ENCODE peak calls at places on chromosomes 7 and 10, in ten cellular contexts. Y, I, Z, F, C, P, K, D, N and M are unnamed samples. For H3K9me3, the result is how much of the 10 kb centered on the place peaks cover.

GRCh38 chr10:66782144-66782543 is 143.7 kb upstream of the LRRTM3 start:
- DNase-seq in Y (no peak), I (no peak), Z (no peak), F (no peak), C (no peak), P (no peak), K (no peak), D (no peak), N (no peak), M (no peak)

GRCh38 chr7:57177856-57178767 is 45.9 kb upstream of the ZNF479 start:
- DNase-seq in Y (no peak), I (no peak), Z (no peak), F (no peak), C (no peak), P (no peak), K (no peak), D (no peak), N (no peak), M (no peak)

GRCh38 chr7:27875832-27876231 is 135.9 kb downstream of the TAX1BP1 start:
- DNase-seq in Y (no peak), I (no peak), Z (no peak), F (no peak), C (no peak), P (no peak), K (no peak), D (no peak), N (no peak), M (no peak)

GRCh38 chr7:92135100-92135429 is 788 bp upstream of the CYP51A1 start:
- DNase-seq in Y (peak), I (no peak), Z (no peak), F (no peak), C (no peak), P (peak), K (no peak), D (no peak), N (peak), M (peak)

GRCh38 chr10:99711129-99711719 is 20.7 kb downstream of the COX15 start:
- DNase-seq in Y (peak), I (peak), Z (no peak), F (peak), C (no peak), P (peak), K (no peak), D (no peak), N (peak), M (peak)

GRCh38 chr7:8261711-8262695 is at the start of gene ICA1:
- DNase-seq in Y (peak), I (peak), Z (no peak), F (no peak), C (peak), P (peak), K (no peak), D (peak), N (peak), M (peak)

GRCh38 chr10:132515811-132516726 is 21.5 kb upstream of the INPP5A start:
- DNase-seq in Y (no peak), I (no peak), Z (no peak), F (no peak), C (no peak), P (peak), K (no peak), D (no peak), N (no peak), M (no peak)

GRCh38 chr10:17273403-17273802 is 45.4 kb downstream of the VIM start:
- DNase-seq in Y (no peak), I (no peak), Z (no peak), F (peak), C (no peak), P (no peak), K (no peak), D (no peak), N (no peak), M (no peak)

GRCh38 chr10:65323802-65324201 is 1602.0 kb upstream of the LRRTM3 start:
- DNase-seq in Y (no peak), I (no peak), Z (no peak), F (no peak), C (no peak), P (no peak), K (no peak), D (no peak), N (no peak), M (no peak)

GRCh38 chr7:143391462-143392404 is 10.6 kb downstream of the ZYX start:
- DNase-seq in Y (peak), I (no peak), Z (no peak), F (peak), C (peak), P (peak), K (peak), D (peak), N (no peak), M (peak)

GRCh38 chr10:29811751-29812427 is 177.1 kb upstream of the SVIL start:
- DNase-seq in Y (peak), I (peak), Z (peak), F (peak), C (peak), P (no peak), K (peak), D (no peak), N (peak), M (no peak)

GRCh38 chr10:30984563-30985328 is 46.9 kb downstream of the ZNF438 start:
- DNase-seq in Y (no peak), I (no peak), Z (no peak), F (no peak), C (no peak), P (no peak), K (no peak), D (no peak), N (no peak), M (no peak)

GRCh38 chr7:20745716-20746115 is 41.0 kb downstream of the SP8 start:
- DNase-seq in Y (no peak), I (no peak), Z (no peak), F (no peak), C (no peak), P (no peak), K (no peak), D (no peak), N (no peak), M (no peak)

GRCh38 chr10:3495281-3495680 is 289.7 kb downstream of the KLF6 start:
- DNase-seq in Y (no peak), I (no peak), Z (no peak), F (no peak), C (no peak), P (no peak), K (no peak), D (no peak), N (no peak), M (no peak)

GRCh38 chr7:63071396-63071795 is 927.3 kb upstream of the ZNF722 start:
- DNase-seq in Y (no peak), I (no peak), Z (no peak), F (no peak), C (no peak), P (peak), K (no peak), D (no peak), N (no peak), M (no peak)

GRCh38 chr7:63073286-63073685 is 925.4 kb upstream of the ZNF722 start:
- DNase-seq in Y (no peak), I (no peak), Z (no peak), F (no peak), C (no peak), P (no peak), K (no peak), D (no peak), N (no peak), M (no peak)

GRCh38 chr7:63070696-63071095 is 928.0 kb upstream of the ZNF722 start:
- DNase-seq in Y (no peak), I (no peak), Z (no peak), F (no peak), C (no peak), P (peak), K (no peak), D (no peak), N (no peak), M (no peak)

GRCh38 chr7:63072806-63073205 is 925.8 kb upstream of the ZNF722 start:
- DNase-seq in Y (no peak), I (no peak), Z (no peak), F (no peak), C (no peak), P (peak), K (no peak), D (no peak), N (no peak), M (no peak)

DNA sequence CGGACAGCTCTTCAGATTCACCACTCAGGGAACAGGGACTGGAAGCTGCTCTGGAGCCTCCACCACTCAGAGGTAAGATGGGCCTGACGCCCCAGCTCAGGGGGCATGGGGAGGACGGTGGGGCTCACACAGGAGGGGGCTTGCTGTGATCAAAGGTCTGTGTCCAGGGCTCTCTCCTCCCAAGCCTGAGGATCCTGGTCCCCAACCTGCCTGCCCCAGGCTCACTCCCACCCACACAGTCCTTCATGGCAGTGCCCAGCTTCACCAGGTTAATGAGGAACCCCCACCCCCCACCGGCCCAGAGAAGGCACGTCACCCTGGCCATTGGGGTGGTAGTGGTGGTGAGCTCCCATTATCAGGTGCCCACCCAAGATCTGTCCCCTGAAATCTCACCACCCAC is 926.7 kb upstream of the ZNF722 start:
- DNase-seq in Y (no peak), I (no peak), Z (no peak), F (no peak), C (no peak), P (peak), K (no peak), D (no peak), N (no peak), M (no peak)
- H3K9me3 ChIP-seq in Y (under half), I (under half), Z (under half), F (under half), C (under half), P (under half), K (under half), D (half or more), N (under half), M (under half)

GRCh38 chr10:46035923-46036849 is 5.8 kb upstream of the NCOA4 start:
- DNase-seq in Y (no peak), I (no peak), Z (no peak), F (no peak), C (no peak), P (no peak), K (no peak), D (no peak), N (no peak), M (no peak)

GRCh38 chr10:46030091-46030937 is at the start of gene NCOA4:
- DNase-seq in Y (peak), I (peak), Z (peak), F (peak), C (peak), P (peak), K (peak), D (peak), N (peak), M (peak)

GRCh38 chr10:46031648-46032532 is 1.5 kb upstream of the NCOA4 start:
- DNase-seq in Y (no peak), I (no peak), Z (no peak), F (no peak), C (no peak), P (no peak), K (no peak), D (no peak), N (no peak), M (no peak)

GRCh38 chr10:46037107-46037900 is 6.9 kb upstream of the NCOA4 start:
- DNase-seq in Y (no peak), I (no peak), Z (no peak), F (no peak), C (no peak), P (no peak), K (no peak), D (no peak), N (no peak), M (no peak)

DNA sequence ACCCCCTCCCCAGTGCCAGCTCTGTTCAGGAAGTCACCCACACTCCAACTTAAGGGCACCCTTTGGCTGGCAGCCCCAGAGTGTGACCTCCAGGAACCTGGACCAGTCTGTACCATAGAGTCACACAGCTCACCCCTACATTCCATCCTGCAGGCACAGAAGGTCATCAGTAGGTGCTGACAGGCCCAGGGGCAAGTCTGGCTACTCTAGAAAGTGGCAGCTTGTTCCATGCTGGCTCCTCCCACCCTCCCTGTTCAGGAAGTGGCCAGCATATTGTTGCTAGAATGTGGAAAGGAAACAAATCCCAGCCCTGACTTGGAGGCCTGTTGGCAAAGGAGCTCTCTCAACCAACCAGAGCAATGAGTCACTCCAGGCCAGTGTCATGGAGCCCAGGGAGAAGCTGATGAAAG is 3.2 kb upstream of the NCOA4 start:
- DNase-seq in Y (no peak), I (no peak), Z (no peak), F (peak), C (no peak), P (no peak), K (no peak), D (no peak), N (no peak), M (no peak)
- H3K9me3 ChIP-seq in Y (under half), I (under half), Z (under half), F (under half), C (under half), P (under half), K (under half), D (under half), N (under half), M (under half)

DNA sequence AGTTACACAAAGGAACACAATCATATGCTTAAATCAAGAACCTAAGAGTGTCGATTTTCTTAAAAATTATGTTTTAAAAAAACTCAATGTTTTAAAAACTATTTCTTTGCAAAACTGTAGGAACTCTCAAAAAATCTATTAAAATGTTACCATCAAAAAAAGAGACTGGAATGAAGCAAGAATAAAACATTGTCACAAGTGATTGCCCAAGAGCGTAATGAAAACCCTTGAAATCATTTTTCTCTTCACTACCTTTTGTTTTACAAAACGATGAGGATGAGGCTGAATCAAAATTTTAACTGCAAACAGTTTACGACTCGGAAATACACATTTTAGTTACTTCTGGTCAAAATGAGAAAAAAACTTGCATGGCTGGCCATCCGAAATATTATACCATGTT is 859 bp downstream of the YME1L1 start:
- DNase-seq in Y (no peak), I (no peak), Z (no peak), F (no peak), C (no peak), P (no peak), K (no peak), D (no peak), N (no peak), M (no peak)
- H3K9me3 ChIP-seq in Y (under half), I (under half), Z (under half), F (under half), C (under half), P (under half), K (under half), D (under half), N (under half), M (under half)

DNA sequence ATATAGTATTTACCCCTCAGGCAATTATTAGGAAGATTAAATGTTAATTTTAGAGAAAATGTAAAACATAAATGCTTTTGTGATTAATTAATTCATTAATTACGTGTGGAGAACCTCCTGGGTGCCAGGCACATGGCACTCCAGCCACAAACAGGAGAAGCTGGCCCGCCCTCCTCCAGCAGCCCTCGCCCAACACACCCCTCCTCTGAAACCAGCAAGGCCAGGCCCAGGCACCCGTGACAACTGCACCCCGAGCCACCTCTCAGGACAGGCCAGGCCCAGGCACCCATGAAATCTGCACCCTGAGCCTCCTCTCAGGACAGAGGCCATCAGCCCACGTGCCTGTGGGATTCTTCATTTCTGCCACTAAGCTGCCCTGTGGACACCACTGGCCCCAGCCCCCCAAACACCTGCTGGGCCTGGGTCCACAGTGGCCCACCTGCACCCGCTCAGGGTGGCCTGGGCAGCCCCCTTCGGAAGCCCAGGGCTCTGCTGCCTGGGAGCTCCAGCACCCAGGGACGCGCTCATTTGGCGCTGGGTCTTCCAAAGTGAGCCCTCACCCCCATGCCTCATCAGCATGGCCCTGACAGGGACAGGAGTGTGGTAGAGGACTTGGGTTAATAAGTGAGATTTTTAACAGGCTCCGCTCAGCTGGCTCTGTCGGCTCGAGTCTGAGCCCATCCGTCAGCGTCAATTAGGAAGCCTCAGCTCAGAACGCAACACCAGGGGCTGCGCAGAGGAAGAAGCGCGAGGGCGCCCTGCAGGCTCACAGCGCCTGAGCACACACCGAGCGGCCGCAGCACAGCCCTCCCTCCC is 482.1 kb downstream of the DNAJB6 start:
- DNase-seq in Y (no peak), I (no peak), Z (no peak), F (no peak), C (peak), P (no peak), K (no peak), D (no peak), N (peak), M (no peak)
- H3K9me3 ChIP-seq in Y (under half), I (under half), Z (under half), F (half or more), C (under half), P (under half), K (under half), D (under half), N (under half), M (under half)

DNA sequence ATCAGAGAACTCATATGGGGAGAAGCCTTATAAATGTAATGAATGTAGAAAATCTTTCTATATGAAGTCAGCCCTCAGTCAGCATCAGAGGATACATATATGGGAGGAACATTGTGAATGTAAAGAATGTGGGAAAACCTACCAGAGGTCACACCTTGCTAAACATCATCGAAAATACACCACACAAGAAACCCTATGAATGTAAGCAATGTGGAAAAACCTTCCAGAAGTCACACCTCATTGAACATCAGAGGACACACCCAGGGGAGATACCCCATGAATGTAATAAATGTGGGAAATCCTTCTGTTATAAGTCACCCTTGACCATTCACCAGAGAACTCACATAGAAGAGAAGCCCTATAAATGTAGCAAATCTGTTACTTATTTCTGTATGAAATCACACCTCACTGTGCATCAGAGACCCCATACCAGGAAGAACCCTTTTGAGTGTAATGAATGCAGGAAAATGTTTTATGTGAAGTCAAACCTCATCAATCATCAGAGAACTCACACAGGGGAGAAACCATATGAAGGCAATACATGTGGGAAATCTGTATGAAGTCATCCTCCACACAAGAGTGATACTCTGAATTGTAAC is 30.8 kb downstream of the ZNF12 start:
- DNase-seq in Y (no peak), I (no peak), Z (no peak), F (no peak), C (no peak), P (no peak), K (no peak), D (no peak), N (no peak), M (no peak)
- H3K9me3 ChIP-seq in Y (under half), I (half or more), Z (half or more), F (half or more), C (under half), P (under half), K (under half), D (half or more), N (under half), M (half or more)

GRCh38 chr7:63080406-63080805 is 918.2 kb upstream of the ZNF722 start:
- DNase-seq in Y (no peak), I (no peak), Z (no peak), F (no peak), C (no peak), P (no peak), K (no peak), D (no peak), N (no peak), M (no peak)
- H3K9me3 ChIP-seq in Y (under half), I (under half), Z (under half), F (under half), C (under half), P (under half), K (under half), D (half or more), N (under half), M (half or more)

DNA sequence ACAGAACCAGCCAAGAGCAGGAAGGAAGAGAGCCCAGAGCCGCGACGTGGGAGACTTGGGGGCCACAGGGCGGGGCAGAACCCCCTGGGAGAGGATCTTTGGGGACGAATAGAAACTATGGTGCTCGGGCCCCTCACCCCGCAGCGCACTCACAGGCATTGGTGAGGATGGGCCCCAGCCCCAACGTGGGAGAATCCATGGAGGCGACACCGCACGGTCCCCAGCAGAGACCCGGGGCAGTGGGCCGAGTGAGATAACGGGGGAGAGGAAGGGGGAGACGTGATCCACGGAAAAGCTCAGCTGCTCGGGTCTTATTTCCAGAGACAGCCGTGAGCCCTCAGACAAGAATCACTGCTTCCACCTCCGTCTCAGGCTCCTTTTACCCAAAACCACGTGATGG is 222.4 kb downstream of the TCERG1L start:
- DNase-seq in Y (no peak), I (no peak), Z (no peak), F (no peak), C (no peak), P (no peak), K (no peak), D (no peak), N (no peak), M (no peak)
- H3K9me3 ChIP-seq in Y (under half), I (under half), Z (under half), F (half or more), C (under half), P (under half), K (under half), D (under half), N (under half), M (under half)

GRCh38 chr7:158517072-158517471 is 70.6 kb downstream of the PTPRN2 start:
- DNase-seq in Y (no peak), I (no peak), Z (no peak), F (no peak), C (no peak), P (no peak), K (no peak), D (no peak), N (no peak), M (no peak)
- H3K9me3 ChIP-seq in Y (under half), I (under half), Z (under half), F (under half), C (under half), P (under half), K (under half), D (under half), N (under half), M (under half)

GRCh38 chr7:13846386-13846785 is 143.1 kb downstream of the ETV1 start:
- DNase-seq in Y (no peak), I (no peak), Z (no peak), F (no peak), C (no peak), P (no peak), K (no peak), D (no peak), N (no peak), M (no peak)
- H3K9me3 ChIP-seq in Y (under half), I (under half), Z (under half), F (under half), C (under half), P (under half), K (under half), D (under half), N (under half), M (under half)